ENCODE peak calls at places on chromosomes 13 and 19, in four cellular contexts. One of them, this sample, is unnamed.

GRCh38 chr13:22312405-22312803 is 641.5 kb downstream of the FGF9 start:
- DNase-seq in esophagus muscularis mucosa: no peak
- DNase-seq in tibial artery: no peak
- DNase-seq in posterior cingulate gyrus: no peak
- DNase-seq in this sample: no peak

GRCh38 chr13:39406688-39407087 is 196.3 kb downstream of the LHFPL6 start:
- DNase-seq in posterior cingulate gyrus: no peak
- DNase-seq in tibial artery: no peak
- DNase-seq in esophagus muscularis mucosa: no peak
- DNase-seq in this sample: no peak

GRCh38 chr19:13629687-13630357 is 123.5 kb upstream of the CACNA1A start:
- DNase-seq in tibial artery: no peak
- DNase-seq in posterior cingulate gyrus: no peak
- DNase-seq in esophagus muscularis mucosa: no peak
- DNase-seq in this sample: no peak

GRCh38 chr19:12111176-12111575 is 29.0 kb downstream of the ZNF20 start:
- DNase-seq in tibial artery: no peak
- DNase-seq in esophagus muscularis mucosa: no peak
- DNase-seq in posterior cingulate gyrus: no peak
- DNase-seq in this sample: no peak

GRCh38 chr13:27258637-27259377 is 7.4 kb downstream of the RPL21 start:
- DNase-seq in posterior cingulate gyrus: no peak
- DNase-seq in tibial artery: no peak
- DNase-seq in esophagus muscularis mucosa: no peak
- DNase-seq in this sample: no peak

GRCh38 chr19:34224996-34225658 is 29.2 kb upstream of the GARRE1 start:
- DNase-seq in posterior cingulate gyrus: no peak
- DNase-seq in esophagus muscularis mucosa: no peak
- DNase-seq in tibial artery: no peak
- DNase-seq in this sample: no peak

GRCh38 chr19:30719189-30719990 is 347.2 kb downstream of the ZNF536 start:
- DNase-seq in posterior cingulate gyrus: peak
- DNase-seq in tibial artery: no peak
- DNase-seq in esophagus muscularis mucosa: no peak
- DNase-seq in this sample: peak

GRCh38 chr13:99805361-99805760 is 166.2 kb downstream of the ZIC5 start:
- DNase-seq in posterior cingulate gyrus: no peak
- DNase-seq in esophagus muscularis mucosa: no peak
- DNase-seq in tibial artery: no peak
- DNase-seq in this sample: no peak

GRCh38 chr13:114128624-114129522 is 3.5 kb downstream of the RASA3 start:
- DNase-seq in tibial artery: peak
- DNase-seq in posterior cingulate gyrus: no peak
- DNase-seq in esophagus muscularis mucosa: no peak
- DNase-seq in this sample: peak

GRCh38 chr19:30857388-30857787 is 485.2 kb downstream of the ZNF536 start:
- DNase-seq in posterior cingulate gyrus: no peak
- DNase-seq in esophagus muscularis mucosa: peak
- DNase-seq in tibial artery: no peak
- DNase-seq in this sample: peak

GRCh38 chr13:70080030-70080429 is 27.6 kb upstream of the ATXN8OS start:
- DNase-seq in esophagus muscularis mucosa: no peak
- DNase-seq in posterior cingulate gyrus: no peak
- DNase-seq in tibial artery: no peak
- DNase-seq in this sample: no peak

GRCh38 chr19:43872547-43873336 is 45.6 kb downstream of the ZNF283 start:
- DNase-seq in esophagus muscularis mucosa: no peak
- DNase-seq in posterior cingulate gyrus: no peak
- DNase-seq in tibial artery: no peak
- DNase-seq in this sample: no peak

GRCh38 chr19:29623726-29624488 is 17.8 kb downstream of the POP4 start:
- DNase-seq in esophagus muscularis mucosa: no peak
- DNase-seq in tibial artery: no peak
- DNase-seq in posterior cingulate gyrus: no peak
- DNase-seq in this sample: no peak

GRCh38 chr19:32498641-32499200 is 82.3 kb upstream of the PDCD5 start:
- DNase-seq in posterior cingulate gyrus: no peak
- DNase-seq in tibial artery: no peak
- DNase-seq in esophagus muscularis mucosa: peak
- DNase-seq in this sample: no peak

GRCh38 chr19:10760268-10760944 is 42.5 kb downstream of the DNM2 start:
- DNase-seq in tibial artery: no peak
- DNase-seq in esophagus muscularis mucosa: no peak
- DNase-seq in posterior cingulate gyrus: no peak
- DNase-seq in this sample: no peak

GRCh38 chr13:102642475-102642874 is 45.7 kb downstream of the TPP2 start:
- DNase-seq in posterior cingulate gyrus: peak
- DNase-seq in esophagus muscularis mucosa: no peak
- DNase-seq in tibial artery: peak
- DNase-seq in this sample: peak

GRCh38 chr13:110308377-110309158 is 1.5 kb downstream of the COL4A2 start:
- DNase-seq in tibial artery: no peak
- DNase-seq in posterior cingulate gyrus: no peak
- DNase-seq in esophagus muscularis mucosa: no peak
- DNase-seq in this sample: peak

GRCh38 chr13:33997574-33997973 is 179.6 kb downstream of the RFC3 start:
- DNase-seq in tibial artery: no peak
- DNase-seq in esophagus muscularis mucosa: no peak
- DNase-seq in posterior cingulate gyrus: no peak
- DNase-seq in this sample: no peak

GRCh38 chr13:113547248-113547971 is 37.1 kb upstream of the TFDP1 start:
- DNase-seq in posterior cingulate gyrus: no peak
- DNase-seq in esophagus muscularis mucosa: peak
- DNase-seq in tibial artery: no peak
- DNase-seq in this sample: no peak

GRCh38 chr13:108919036-108919907 is 289.9 kb downstream of the MYO16 start:
- DNase-seq in posterior cingulate gyrus: no peak
- DNase-seq in esophagus muscularis mucosa: no peak
- DNase-seq in tibial artery: no peak
- DNase-seq in this sample: no peak

This sample was measured in right atrium auricular region.